ENCODE peak calls at places on chromosome X, in four cellular contexts. D, R, I and V are unnamed samples.

GRCh38 chrX:109624022-109624421 is 950 bp downstream of the KCNE5 start:
- DNase-seq in D (no peak), R (no peak), I (no peak), V (no peak)

GRCh38 chrX:149682956-149683947 is 28.6 kb upstream of the MAGEA11 start:
- DNase-seq in I (no peak), D (no peak), R (no peak), V (no peak)

GRCh38 chrX:49102221-49102620 is 21.3 kb downstream of the GPKOW start:
- DNase-seq in I (no peak), R (no peak), D (no peak), V (no peak)

GRCh38 chrX:68018248-68019203 is 414.8 kb downstream of the OPHN1 start:
- DNase-seq in R (no peak), D (no peak), I (peak), V (no peak)

GRCh38 chrX:1427756-1428155 is 25.0 kb downstream of the ASMTL start:
- DNase-seq in D (no peak), I (no peak), R (peak), V (no peak)

GRCh38 chrX:69232945-69233344 is 67.7 kb upstream of the PJA1 start:
- DNase-seq in I (no peak), R (no peak), D (no peak), V (no peak)

GRCh38 chrX:33336783-33337182 is 125.4 kb upstream of the DMD start:
- DNase-seq in D (no peak), R (no peak), I (peak), V (no peak)

GRCh38 chrX:28847423-28847822 is 260.2 kb downstream of the IL1RAPL1 start:
- DNase-seq in I (peak), D (no peak), R (peak), V (no peak)

GRCh38 chrX:19886888-19887531 is 390 bp downstream of the SH3KBP1 start:
- DNase-seq in D (no peak), I (peak), R (no peak), V (no peak)

GRCh38 chrX:42976729-42977366 is 198.9 kb upstream of the PPP1R2C start:
- DNase-seq in I (no peak), D (no peak), R (no peak), V (no peak)

GRCh38 chrX:122914256-122914655 is 269.8 kb upstream of the GRIA3 start:
- DNase-seq in I (no peak), D (no peak), R (no peak), V (no peak)

GRCh38 chrX:132615396-132616131 is 126.7 kb upstream of the MBNL3 start:
- DNase-seq in R (no peak), I (peak), D (peak), V (no peak)

GRCh38 chrX:20066968-20067708 is 49.6 kb downstream of the MAP7D2 start:
- DNase-seq in R (no peak), I (peak), D (no peak), V (no peak)

GRCh38 chrX:11887175-11887574 is 129.1 kb downstream of the MSL3 start:
- DNase-seq in D (no peak), I (no peak), R (no peak), V (no peak)

GRCh38 chrX:78092296-78092695 is 11.8 kb upstream of the PGK1 start:
- DNase-seq in R (no peak), I (peak), D (no peak), V (no peak)

GRCh38 chrX:81377329-81377728 is 175.4 kb downstream of the SH3BGRL start:
- DNase-seq in I (peak), R (no peak), D (no peak), V (no peak)

GRCh38 chrX:128622296-128622695 is 570.1 kb upstream of the ACTRT1 start:
- DNase-seq in I (no peak), R (no peak), D (no peak), V (no peak)

GRCh38 chrX:7927259-7928167 is at the start of gene PNPLA4:
- DNase-seq in R (peak), I (peak), D (peak), V (peak)

GRCh38 chrX:108582151-108582550 is 142.5 kb downstream of the COL4A5 start:
- DNase-seq in D (no peak), R (no peak), I (no peak), V (no peak)

GRCh38 chrX:110444996-110445395 is 86.3 kb downstream of the RTL9 start:
- DNase-seq in I (no peak), D (no peak), R (no peak), V (no peak)

GRCh38 chrX:40314070-40314469 is 216.3 kb upstream of the BCOR start:
- DNase-seq in I (peak), R (no peak), D (no peak), V (no peak)

GRCh38 chrX:150887906-150888465 is 10.5 kb downstream of the CD99L2 start:
- DNase-seq in I (no peak), R (no peak), D (no peak), V (no peak)

GRCh38 chrX:118347131-118347530 is 1.2 kb downstream of the WDR44 start:
- DNase-seq in R (no peak), D (no peak), I (peak), V (no peak)

GRCh38 chrX:48003367-48003757 is 427 bp downstream of the ZNF182 start:
- DNase-seq in I (no peak), D (no peak), R (no peak), V (no peak)

GRCh38 chrX:41245641-41246040 is 88.3 kb upstream of the DDX3X start:
- DNase-seq in D (no peak), R (no peak), I (no peak), V (no peak)

GRCh38 chrX:75061701-75062100 is 94.4 kb downstream of the ABCB7 start:
- DNase-seq in D (no peak), I (no peak), R (no peak), V (no peak)

GRCh38 chrX:13428055-13428786 is 108.4 kb upstream of the ATXN3L start:
- DNase-seq in D (no peak), I (peak), R (no peak), V (no peak)

GRCh38 chrX:47578692-47579091 is 3.5 kb upstream of the TIMP1 start:
- DNase-seq in I (no peak), D (no peak), R (no peak), V (no peak)

GRCh38 chrX:54934058-54934457 is 13.4 kb downstream of the TRO start:
- DNase-seq in I (no peak), R (no peak), D (no peak), V (no peak)

GRCh38 chrX:96314974-96315373 is 369.7 kb upstream of the DIAPH2 start:
- DNase-seq in R (no peak), I (peak), D (no peak), V (no peak)

GRCh38 chrX:39063037-39063436 is 261.8 kb downstream of the MID1IP1 start:
- DNase-seq in D (no peak), R (no peak), I (peak), V (no peak)

GRCh38 chrX:1231850-1232505 is 19.5 kb upstream of the CRLF2 start:
- DNase-seq in I (no peak), D (peak), R (peak), V (no peak)

GRCh38 chrX:71941145-71941544 is 30.5 kb downstream of the NHSL2 start:
- DNase-seq in I (no peak), D (no peak), R (no peak), V (no peak)

GRCh38 chrX:110248582-110248981 is 69.3 kb downstream of the AMMECR1 start:
- DNase-seq in I (no peak), D (no peak), R (no peak), V (no peak)

GRCh38 chrX:44705817-44706551 is 137.8 kb upstream of the DUSP21 start:
- DNase-seq in I (no peak), D (no peak), R (no peak), V (no peak)

DNA sequence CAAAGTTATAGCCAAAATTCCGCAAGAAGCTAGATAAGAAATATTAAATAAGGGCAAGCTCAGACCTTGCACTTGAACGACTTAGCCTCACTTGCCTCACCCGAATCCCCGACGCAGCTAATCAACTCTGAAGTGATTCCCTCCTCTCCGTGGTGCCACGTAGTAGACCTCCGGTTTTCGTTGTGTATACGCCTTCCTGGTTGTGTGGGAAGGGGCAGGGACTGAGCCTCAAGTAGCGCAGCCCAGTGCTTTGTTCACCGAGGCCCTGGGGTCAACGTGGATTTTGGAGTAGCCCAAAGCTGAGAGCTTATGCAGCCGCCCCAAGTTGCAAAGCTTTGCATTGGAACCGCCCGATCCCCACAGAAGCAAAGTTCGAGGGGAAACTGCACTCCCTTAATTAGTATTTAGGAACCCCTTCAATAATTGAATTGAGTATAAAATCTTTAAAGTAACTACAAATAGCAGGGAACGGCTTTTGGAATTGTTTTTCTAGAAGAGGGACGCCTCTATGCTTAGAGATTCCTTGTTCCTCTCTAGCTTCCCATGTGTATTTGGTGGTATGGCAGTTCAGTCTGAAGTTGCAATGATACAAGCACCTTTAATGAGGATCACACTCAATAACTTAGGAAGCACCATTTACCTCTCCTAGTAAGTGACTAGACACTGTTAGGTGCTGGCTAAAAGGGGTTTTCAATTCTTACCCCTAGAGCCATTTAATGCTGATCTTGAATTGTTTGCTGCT is 55.7 kb downstream of the LINC00632 start:
- DNase-seq in I (peak), D (no peak), R (peak), V (no peak)
- H3K4me3 ChIP-seq in I (peak), D (peak), R (peak), V (no peak)

GRCh38 chrX:9489234-9489633 is 24.4 kb downstream of the TBL1X start:
- DNase-seq in D (no peak), I (no peak), R (no peak), V (no peak)

GRCh38 chrX:9486786-9487185 is 21.9 kb downstream of the TBL1X start:
- DNase-seq in I (no peak), R (no peak), D (no peak), V (no peak)

GRCh38 chrX:9482408-9482807 is 17.6 kb downstream of the TBL1X start:
- DNase-seq in I (no peak), R (no peak), D (no peak), V (no peak)

GRCh38 chrX:9482837-9483236 is 18.0 kb downstream of the TBL1X start:
- DNase-seq in D (no peak), I (no peak), R (no peak), V (no peak)

GRCh38 chrX:9483376-9483775 is 18.5 kb downstream of the TBL1X start:
- DNase-seq in D (no peak), R (no peak), I (no peak), V (no peak)
- TF ChIP-seq CTCF in D (no peak), R (no peak), I (no peak), V (no peak)

DNA sequence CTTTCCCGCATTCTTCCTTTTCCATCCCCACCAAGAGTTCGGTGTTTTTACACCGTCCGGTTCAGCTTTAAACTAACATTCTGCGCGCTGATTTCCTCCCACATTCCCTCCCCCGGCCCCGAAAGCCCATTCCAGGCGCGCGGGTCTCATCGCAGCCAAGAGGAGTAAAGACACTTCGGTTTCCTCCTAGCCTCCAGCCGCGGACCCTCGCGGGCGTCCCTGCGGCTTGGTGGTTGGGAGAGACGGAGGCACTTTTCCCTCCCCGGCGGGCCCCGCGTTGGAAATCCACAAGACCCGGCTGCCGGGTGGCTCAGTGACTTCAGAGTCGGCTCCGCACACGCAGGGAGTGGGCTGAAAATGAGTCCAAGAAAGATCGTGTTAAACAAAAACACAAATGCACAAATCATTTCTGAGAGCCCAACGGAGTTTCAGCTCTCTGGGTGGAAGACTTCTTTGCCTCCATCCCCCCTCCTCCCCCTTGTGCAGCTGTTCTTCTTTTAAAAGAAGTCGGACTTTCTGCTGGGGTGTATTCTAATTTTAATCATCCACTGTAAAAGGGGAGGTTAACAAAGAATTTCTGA is 2.0 kb upstream of the ARX start:
- DNase-seq in D (no peak), R (no peak), I (no peak), V (no peak)
- H3K4me3 ChIP-seq in D (no peak), R (no peak), I (no peak), V (no peak)

GRCh38 chrX:50436797-50437196 is 33.8 kb downstream of the DGKK start:
- DNase-seq in D (no peak), R (no peak), I (no peak), V (no peak)

GRCh38 chrX:50430917-50431316 is 39.7 kb downstream of the DGKK start:
- DNase-seq in I (no peak), D (no peak), R (no peak), V (no peak)

GRCh38 chrX:50432760-50433377 is 37.8 kb downstream of the DGKK start:
- DNase-seq in I (no peak), D (no peak), R (no peak), V (no peak)

GRCh38 chrX:50431623-50432022 is 39.0 kb downstream of the DGKK start:
- DNase-seq in R (no peak), I (no peak), D (no peak), V (no peak)
- TF ChIP-seq CTCF in R (no peak), I (no peak), D (no peak), V (no peak)

GRCh38 chrX:120790552-120790951 is 85.1 kb downstream of the CT47B1 start:
- DNase-seq in I (peak), R (no peak), D (no peak), V (no peak)

GRCh38 chrX:120793098-120793497 is 82.6 kb downstream of the CT47B1 start:
- DNase-seq in D (no peak), I (no peak), R (no peak), V (no peak)

GRCh38 chrX:120791013-120791643 is 84.5 kb downstream of the CT47B1 start:
- DNase-seq in I (peak), R (peak), D (no peak), V (no peak)

GRCh38 chrX:120794525-120794975 is 81.1 kb downstream of the CT47B1 start:
- DNase-seq in D (no peak), I (peak), R (no peak), V (no peak)

GRCh38 chrX:120790118-120790517 is 85.5 kb downstream of the CT47B1 start:
- DNase-seq in I (peak), R (peak), D (no peak), V (peak)
- H3K4me3 ChIP-seq in I (no peak), R (no peak), D (no peak), V (no peak)

DNA sequence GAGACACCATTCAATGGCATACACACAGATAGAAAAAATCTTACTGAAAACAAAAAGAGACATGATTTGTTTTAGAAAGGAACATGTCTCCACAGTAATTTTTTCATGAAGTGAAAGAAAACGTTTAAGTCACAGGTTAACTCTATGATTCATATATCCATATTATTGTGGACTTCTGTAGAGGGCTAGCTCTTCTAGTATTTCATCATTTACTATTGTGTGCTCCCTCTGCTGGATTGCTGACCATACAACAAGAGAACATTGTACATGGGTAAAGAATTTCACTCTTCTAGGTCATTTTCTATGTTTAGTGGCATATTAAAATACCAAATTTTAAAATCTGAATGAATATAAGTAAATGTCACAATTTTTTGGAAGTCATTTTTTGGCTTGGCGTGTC is 91.8 kb upstream of the POU3F4 start:
- DNase-seq in I (no peak), D (no peak), R (no peak), V (no peak)
- TF ChIP-seq CTCF in I (no peak), D (no peak), R (no peak), V (no peak)

GRCh38 chrX:2898861-2899512 is 30.2 kb downstream of the ARSD start:
- DNase-seq in D (no peak), I (no peak), R (peak), V (no peak)
- H3K4me3 ChIP-seq in D (no peak), I (no peak), R (no peak), V (no peak)

GRCh38 chrX:23398570-23398969 is 63.9 kb downstream of the PTCHD1 start:
- DNase-seq in R (no peak), D (no peak), I (no peak), V (no peak)

DNA sequence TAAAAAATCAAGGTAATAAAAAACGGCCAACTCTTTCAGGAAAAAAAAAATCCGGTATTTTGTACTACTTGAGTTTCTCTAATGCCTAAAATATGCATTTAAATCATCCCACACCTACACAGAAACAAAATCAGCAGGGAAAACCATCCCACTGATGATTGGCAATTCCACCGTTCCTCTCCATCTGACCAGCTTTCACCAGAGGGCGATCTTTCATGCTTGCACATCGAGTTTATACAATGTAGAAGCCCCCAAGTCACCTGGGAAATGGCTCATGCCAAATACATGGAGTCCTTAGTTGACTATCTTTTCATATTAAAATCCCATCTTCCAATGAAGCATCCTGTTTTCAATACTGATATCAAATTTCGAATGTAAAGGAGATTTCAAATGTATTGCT is 69.2 kb downstream of the PTCHD1 start:
- DNase-seq in I (peak), R (no peak), D (no peak), V (no peak)
- TF ChIP-seq CTCF in I (peak), R (no peak), D (no peak), V (peak)